ENCODE peak calls at places on chromosomes 2 and 18, in six cellular contexts. A is A549, E is OCI-LY7, X is mesendoderm, K is GM23338, W is mammary epithelial cell. L is an unnamed sample.

GRCh38 chr2:42421601-42422252 is 60.7 kb upstream of the COX7A2L start:
- DNase-seq in X (no peak), K (no peak), E (no peak), W (peak; percentile 1), A (no peak), L (no peak)

GRCh38 chr2:141660232-141660631 is 470.6 kb downstream of the LRP1B start:
- DNase-seq in K (no peak), E (no peak), A (no peak), W (no peak), X (no peak), L (no peak)

GRCh38 chr18:59208602-59209001 is 11.4 kb upstream of the GRP start:
- DNase-seq in K (no peak), A (no peak), X (no peak), W (peak; percentile 76), E (no peak), L (no peak)

GRCh38 chr2:19722486-19723420 is 179.0 kb downstream of the TTC32 start:
- DNase-seq in W (no peak), E (no peak), K (no peak), A (no peak), X (no peak), L (no peak)

GRCh38 chr18:59345556-59345955 is 13.5 kb downstream of the LMAN1 start:
- DNase-seq in K (no peak), X (no peak), A (no peak), E (no peak), W (no peak), L (no peak)

GRCh38 chr2:73250872-73251846 is 17.1 kb downstream of the CCT7 start:
- DNase-seq in E (no peak), W (no peak), A (no peak), K (no peak), X (no peak), L (no peak)

GRCh38 chr2:155692108-155692507 is 640.4 kb downstream of the NR4A2 start:
- DNase-seq in K (no peak), X (peak; percentile 13), E (no peak), W (no peak), A (no peak), L (no peak)

GRCh38 chr2:28896906-28897305 is 2.4 kb downstream of the WDR43 start:
- DNase-seq in A (peak; percentile 44), X (peak; percentile 46), E (no peak), K (peak; percentile 28), W (peak; percentile 70), L (no peak)

GRCh38 chr2:191806396-191806795 is 40.5 kb downstream of the CAVIN2 start:
- DNase-seq in A (no peak), W (no peak), E (no peak), K (no peak), X (no peak), L (no peak)

GRCh38 chr2:48397846-48398245 is 132.1 kb upstream of the STON1 start:
- DNase-seq in A (no peak), E (no peak), K (no peak), X (peak; percentile 88), W (no peak), L (peak; percentile 39)

GRCh38 chr2:166230024-166230723 is 102.4 kb upstream of the SCN1A start:
- DNase-seq in W (no peak), X (no peak), A (no peak), E (no peak), K (no peak), L (no peak)

GRCh38 chr2:230216489-230216888 is 3.3 kb downstream of the SP110 start:
- DNase-seq in X (no peak), K (no peak), A (no peak), E (no peak), W (peak; percentile 60), L (no peak)

GRCh38 chr2:19643117-19643518 is 258.7 kb downstream of the TTC32 start:
- DNase-seq in E (no peak), K (no peak), A (no peak), X (no peak), W (no peak), L (no peak)

GRCh38 chr2:164839914-164840457 is 1.6 kb downstream of the COBLL1 start:
- DNase-seq in A (no peak), K (no peak), W (peak; percentile 86), E (no peak), X (no peak), L (no peak)

GRCh38 chr18:23740105-23740830 is 51.0 kb downstream of the LAMA3 start:
- DNase-seq in E (no peak), W (peak; percentile 38), X (no peak), K (no peak), A (no peak), L (no peak)

GRCh38 chr2:191693778-191694177 is 15.8 kb downstream of the NABP1 start:
- DNase-seq in E (no peak), W (no peak), K (no peak), A (no peak), X (no peak), L (no peak)

GRCh38 chr2:109507217-109507616 is 106.5 kb downstream of the SEPTIN10 start:
- DNase-seq in X (no peak), W (no peak), K (no peak), E (no peak), A (no peak), L (no peak)

GRCh38 chr18:45527891-45528290 is 87.4 kb upstream of the SLC14A2 start:
- DNase-seq in E (no peak), X (no peak), K (no peak), A (no peak), W (no peak), L (no peak)

GRCh38 chr2:135226961-135227360 is 174.9 kb downstream of the RAB3GAP1 start:
- DNase-seq in K (no peak), E (no peak), W (no peak), X (no peak), A (no peak), L (no peak)

GRCh38 chr2:204109681-204110080 is 173.1 kb downstream of the ICOS start:
- DNase-seq in W (no peak), A (no peak), E (no peak), X (peak; percentile 37), K (no peak), L (no peak)

DNA sequence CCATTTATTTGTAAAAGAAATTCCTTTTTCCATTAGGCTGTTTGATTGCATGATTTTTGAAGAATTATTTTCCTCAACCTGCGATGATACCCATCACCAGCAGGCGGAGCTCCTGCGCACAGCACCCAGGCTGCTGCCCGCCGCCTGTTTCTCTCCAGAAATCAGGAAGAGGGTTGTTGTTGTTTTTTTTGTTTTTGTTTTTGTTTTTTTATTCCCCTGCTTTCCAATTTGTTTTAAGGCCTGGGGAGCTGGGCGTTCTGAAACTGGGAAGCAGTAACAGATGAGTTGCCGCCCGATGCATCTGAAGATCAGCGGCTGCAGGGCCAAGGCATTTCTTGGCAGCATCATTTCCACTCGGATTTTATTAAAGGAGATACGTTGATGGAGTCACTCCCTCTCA is 132.1 kb downstream of the MBP start:
- DNase-seq in K (peak; percentile 61), X (peak; percentile 23), E (peak; percentile 40), W (peak; percentile 17), A (peak; percentile 23), L (peak; percentile 64)
- H3K4me2 ChIP-seq in K (no peak overlapping the region), X (no peak overlapping the region), E (peak overlapping the region; percentile 36), W (no peak overlapping the region), A (peak overlapping the region; percentile 58), L (no peak overlapping the region)

DNA sequence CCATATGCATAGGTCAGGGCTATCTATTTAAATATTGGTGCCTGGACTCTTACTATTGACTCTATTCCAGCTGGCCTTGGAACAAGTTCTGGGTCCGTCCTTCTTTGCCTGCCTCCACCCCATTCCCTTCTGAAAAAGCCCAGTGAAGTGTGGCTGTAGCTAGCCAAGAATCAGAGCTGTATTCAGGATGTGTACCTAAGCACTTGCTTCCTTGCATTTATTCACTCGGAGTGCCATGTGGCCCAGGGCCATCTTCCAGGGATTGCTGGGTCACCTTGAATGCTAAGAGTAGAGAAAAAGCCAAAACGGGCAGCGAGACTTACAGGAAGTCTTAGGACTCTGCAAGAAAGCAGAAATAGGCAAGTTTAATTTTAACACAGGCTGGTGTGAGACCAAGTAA is 4.0 kb downstream of the ITGA6 start:
- DNase-seq in X (no peak), A (no peak), E (no peak), W (no peak), K (no peak), L (no peak)
- H3K4me3 ChIP-seq in X (no peak overlapping the region), A (no peak overlapping the region), E (no peak overlapping the region), W (no peak overlapping the region), K (peak overlapping the region; percentile 11), L (no peak overlapping the region)

DNA sequence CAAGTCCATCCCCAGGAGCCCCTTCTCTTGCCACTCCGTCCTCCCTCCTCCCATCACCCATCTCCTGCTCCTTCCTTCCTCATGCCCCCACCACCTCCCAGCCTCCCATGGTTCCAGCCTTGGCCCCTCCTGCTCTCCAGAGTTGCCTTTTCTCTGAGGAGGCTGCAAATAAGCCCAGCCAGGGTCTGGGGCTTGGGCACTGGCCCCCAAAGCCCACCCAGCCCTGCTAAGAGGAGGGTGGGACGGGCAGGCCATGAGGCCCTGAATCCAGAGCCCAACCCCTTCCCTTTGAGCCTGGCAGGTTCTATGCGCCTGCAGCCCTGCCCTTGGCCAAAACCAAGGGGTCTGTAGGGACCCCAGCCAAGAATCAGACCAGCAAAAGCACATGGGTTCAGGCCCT is 71.6 kb downstream of the STPG4 start:
- DNase-seq in K (no peak), A (no peak), E (no peak), X (no peak), W (no peak), L (no peak)
- H3K4me1 ChIP-seq in K (no peaks in the 10 kb centered on the region), A (peaks cover 30% of the 10 kb centered on the region), E (no peaks in the 10 kb centered on the region), X (peaks cover under 1% of the 10 kb centered on the region), W (peaks cover 23% of the 10 kb centered on the region), L (peaks cover 10% of the 10 kb centered on the region)

DNA sequence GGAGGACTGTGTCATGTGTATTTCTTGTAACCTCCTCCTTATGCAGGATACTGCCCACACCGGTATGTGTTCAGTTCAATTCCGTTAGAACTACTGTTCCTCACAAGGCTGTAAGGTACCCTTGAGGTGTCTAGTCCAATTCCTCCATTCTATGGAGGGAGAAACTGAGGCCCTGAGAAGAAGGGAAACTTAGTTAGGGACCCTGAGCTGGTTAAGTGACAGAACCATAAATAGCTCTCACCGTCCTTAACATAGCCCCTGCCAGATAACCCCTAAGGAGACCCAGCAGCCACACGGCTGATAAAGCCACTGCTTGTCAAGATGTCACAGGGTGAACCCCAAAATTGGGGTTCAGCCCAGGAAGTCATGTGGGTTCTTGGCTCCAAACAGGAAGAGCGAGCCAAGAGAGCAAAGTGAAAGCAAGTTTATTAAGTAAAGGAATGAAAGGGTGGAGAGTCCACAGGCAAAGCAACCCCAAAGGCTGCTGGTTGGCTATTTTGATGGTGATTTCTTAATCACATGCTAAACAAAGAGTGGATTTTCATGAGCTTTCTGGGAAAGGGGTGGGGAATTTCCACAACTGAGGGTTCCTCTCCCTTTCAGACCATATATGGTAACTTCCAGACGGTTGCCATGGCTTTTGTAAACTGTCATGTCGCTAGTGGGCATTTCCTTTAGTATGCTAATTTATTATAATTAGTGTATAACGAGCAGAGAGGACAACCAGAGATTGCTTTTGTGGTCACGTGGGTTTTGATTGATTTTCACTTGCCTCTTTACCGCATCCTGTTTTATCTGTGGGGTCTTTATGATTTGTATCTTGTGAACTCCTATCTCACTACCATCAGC is 83.4 kb upstream of the RTN4 start:
- DNase-seq in E (no peak), K (peak; percentile 97), A (no peak), X (peak; percentile 95), W (peak; percentile 87), L (peak; percentile 38)
- H3K4me2 ChIP-seq in E (peak overlapping the region; percentile 33), K (peak overlapping the region; percentile 49), A (peak overlapping the region; percentile 18), X (no peak overlapping the region), W (peak overlapping the region; percentile 68), L (no peak overlapping the region)